ENCODE peak calls at places on chromosomes 6 and 20, in eight cellular contexts. One of them, this sample, is unnamed.

GRCh38 chr20:38997622-38998021 is 35.5 kb downstream of the DHX35 start:
- DNase-seq in endothelial cell: no peak
- DNase-seq in neural crest cell: no peak
- DNase-seq in BE2C: no peak
- DNase-seq in CD4-positive, alpha-beta T cell: no peak
- DNase-seq in Calu3: no peak
- DNase-seq in type B pancreatic cell: no peak
- DNase-seq in CD8-positive, alpha-beta T cell: peak
- DNase-seq in this sample: no peak

GRCh38 chr6:2430617-2431016 is 185.2 kb upstream of the GMDS start:
- DNase-seq in endothelial cell: no peak
- DNase-seq in neural crest cell: no peak
- DNase-seq in BE2C: no peak
- DNase-seq in CD4-positive, alpha-beta T cell: no peak
- DNase-seq in Calu3: no peak
- DNase-seq in type B pancreatic cell: no peak
- DNase-seq in CD8-positive, alpha-beta T cell: no peak
- DNase-seq in this sample: no peak

GRCh38 chr20:63230800-63231268 is 4.9 kb upstream of the BIRC7 start:
- DNase-seq in endothelial cell: peak
- DNase-seq in neural crest cell: peak
- DNase-seq in BE2C: peak
- DNase-seq in CD4-positive, alpha-beta T cell: no peak
- DNase-seq in Calu3: no peak
- DNase-seq in type B pancreatic cell: no peak
- DNase-seq in CD8-positive, alpha-beta T cell: peak
- DNase-seq in this sample: no peak

GRCh38 chr6:55511124-55511820 is 67.7 kb downstream of the HMGCLL1 start:
- DNase-seq in endothelial cell: no peak
- DNase-seq in neural crest cell: no peak
- DNase-seq in BE2C: no peak
- DNase-seq in CD4-positive, alpha-beta T cell: no peak
- DNase-seq in Calu3: no peak
- DNase-seq in type B pancreatic cell: no peak
- DNase-seq in CD8-positive, alpha-beta T cell: no peak
- DNase-seq in this sample: no peak

GRCh38 chr6:142839686-142840040 is 105.3 kb downstream of the HIVEP2 start:
- DNase-seq in endothelial cell: no peak
- DNase-seq in neural crest cell: no peak
- DNase-seq in BE2C: no peak
- DNase-seq in CD4-positive, alpha-beta T cell: no peak
- DNase-seq in Calu3: no peak
- DNase-seq in type B pancreatic cell: no peak
- DNase-seq in CD8-positive, alpha-beta T cell: no peak
- DNase-seq in this sample: no peak

GRCh38 chr6:145423936-145424335 is 311.4 kb downstream of the EPM2A start:
- DNase-seq in endothelial cell: no peak
- DNase-seq in neural crest cell: no peak
- DNase-seq in BE2C: no peak
- DNase-seq in CD4-positive, alpha-beta T cell: no peak
- DNase-seq in Calu3: peak
- DNase-seq in type B pancreatic cell: no peak
- DNase-seq in CD8-positive, alpha-beta T cell: no peak
- DNase-seq in this sample: no peak

GRCh38 chr20:3667434-3668037 is 4.3 kb upstream of the GFRA4 start:
- DNase-seq in endothelial cell: no peak
- DNase-seq in neural crest cell: no peak
- DNase-seq in BE2C: no peak
- DNase-seq in CD4-positive, alpha-beta T cell: no peak
- DNase-seq in Calu3: no peak
- DNase-seq in type B pancreatic cell: no peak
- DNase-seq in CD8-positive, alpha-beta T cell: no peak
- DNase-seq in this sample: no peak

GRCh38 chr6:150638765-150639164 is 39.1 kb downstream of the PLEKHG1 start:
- DNase-seq in endothelial cell: no peak
- DNase-seq in neural crest cell: no peak
- DNase-seq in BE2C: no peak
- DNase-seq in CD4-positive, alpha-beta T cell: no peak
- DNase-seq in Calu3: no peak
- DNase-seq in type B pancreatic cell: no peak
- DNase-seq in CD8-positive, alpha-beta T cell: no peak
- DNase-seq in this sample: no peak

GRCh38 chr6:133542056-133542821 is 301.1 kb downstream of the EYA4 start:
- DNase-seq in endothelial cell: no peak
- DNase-seq in neural crest cell: no peak
- DNase-seq in BE2C: no peak
- DNase-seq in CD4-positive, alpha-beta T cell: no peak
- DNase-seq in Calu3: no peak
- DNase-seq in type B pancreatic cell: no peak
- DNase-seq in CD8-positive, alpha-beta T cell: no peak
- DNase-seq in this sample: no peak

GRCh38 chr20:63458170-63459069 is 14.0 kb downstream of the KCNQ2 start:
- DNase-seq in endothelial cell: no peak
- DNase-seq in neural crest cell: no peak
- DNase-seq in BE2C: no peak
- DNase-seq in CD4-positive, alpha-beta T cell: no peak
- DNase-seq in Calu3: no peak
- DNase-seq in type B pancreatic cell: no peak
- DNase-seq in CD8-positive, alpha-beta T cell: no peak
- DNase-seq in this sample: no peak

GRCh38 chr6:23174781-23175361 is 605.5 kb downstream of the HDGFL1 start:
- DNase-seq in endothelial cell: no peak
- DNase-seq in neural crest cell: no peak
- DNase-seq in BE2C: no peak
- DNase-seq in CD4-positive, alpha-beta T cell: no peak
- DNase-seq in Calu3: no peak
- DNase-seq in type B pancreatic cell: no peak
- DNase-seq in CD8-positive, alpha-beta T cell: no peak
- DNase-seq in this sample: no peak

GRCh38 chr6:168165373-168165772 is 86.4 kb upstream of the FRMD1 start:
- DNase-seq in endothelial cell: no peak
- DNase-seq in neural crest cell: no peak
- DNase-seq in BE2C: no peak
- DNase-seq in CD4-positive, alpha-beta T cell: no peak
- DNase-seq in Calu3: no peak
- DNase-seq in type B pancreatic cell: no peak
- DNase-seq in CD8-positive, alpha-beta T cell: no peak
- DNase-seq in this sample: no peak

GRCh38 chr6:308307-308706 is 16.0 kb downstream of the DUSP22 start:
- DNase-seq in endothelial cell: no peak
- DNase-seq in neural crest cell: no peak
- DNase-seq in BE2C: no peak
- DNase-seq in CD4-positive, alpha-beta T cell: no peak
- DNase-seq in Calu3: no peak
- DNase-seq in type B pancreatic cell: no peak
- DNase-seq in CD8-positive, alpha-beta T cell: no peak
- DNase-seq in this sample: no peak

GRCh38 chr6:156396068-156396771 is 381.0 kb upstream of the ARID1B start:
- DNase-seq in endothelial cell: no peak
- DNase-seq in neural crest cell: no peak
- DNase-seq in BE2C: no peak
- DNase-seq in CD4-positive, alpha-beta T cell: no peak
- DNase-seq in Calu3: no peak
- DNase-seq in type B pancreatic cell: no peak
- DNase-seq in CD8-positive, alpha-beta T cell: peak
- DNase-seq in this sample: no peak

GRCh38 chr6:81241717-81242116 is 510.8 kb downstream of the TENT5A start:
- DNase-seq in endothelial cell: no peak
- DNase-seq in neural crest cell: no peak
- DNase-seq in BE2C: no peak
- DNase-seq in CD4-positive, alpha-beta T cell: no peak
- DNase-seq in Calu3: no peak
- DNase-seq in type B pancreatic cell: no peak
- DNase-seq in CD8-positive, alpha-beta T cell: no peak
- DNase-seq in this sample: no peak

DNA sequence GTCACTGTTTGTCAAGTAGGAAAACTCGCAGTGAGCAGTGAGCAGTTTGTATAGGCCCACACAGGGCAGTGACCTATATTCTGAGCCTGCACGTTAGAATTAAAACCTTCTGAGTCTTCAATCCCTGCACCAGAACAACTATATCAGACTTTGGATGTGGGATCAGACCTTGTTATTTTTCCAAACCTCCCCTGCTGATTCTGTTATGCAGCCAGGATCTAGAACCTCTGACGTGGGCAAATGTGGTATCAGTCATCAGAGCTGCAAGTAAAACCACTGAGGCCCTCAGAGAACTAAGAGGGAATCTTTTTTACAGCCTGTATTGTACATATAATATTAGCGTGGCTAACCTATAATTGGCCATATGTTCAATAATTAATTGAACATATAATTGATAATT is 32.0 kb upstream of the AKAP7 start:
- DNase-seq in endothelial cell: no peak
- DNase-seq in neural crest cell: no peak
- DNase-seq in BE2C: no peak
- DNase-seq in CD4-positive, alpha-beta T cell: no peak
- DNase-seq in Calu3: no peak
- DNase-seq in type B pancreatic cell: no peak
- DNase-seq in CD8-positive, alpha-beta T cell: no peak
- DNase-seq in this sample: no peak
- TF ChIP-seq CTCF in endothelial cell: no peak
- TF ChIP-seq CTCF in neural crest cell: no peak
- TF ChIP-seq CTCF in BE2C: no peak
- TF ChIP-seq CTCF in CD4-positive, alpha-beta T cell: no peak
- TF ChIP-seq CTCF in Calu3: no peak
- TF ChIP-seq CTCF in type B pancreatic cell: no peak
- TF ChIP-seq CTCF in CD8-positive, alpha-beta T cell: no peak
- TF ChIP-seq CTCF in this sample: no peak

GRCh38 chr20:4854502-4854901 is 132.8 kb downstream of the PRND start:
- DNase-seq in endothelial cell: no peak
- DNase-seq in neural crest cell: no peak
- DNase-seq in BE2C: no peak
- DNase-seq in CD4-positive, alpha-beta T cell: no peak
- DNase-seq in Calu3: no peak
- DNase-seq in type B pancreatic cell: no peak
- DNase-seq in CD8-positive, alpha-beta T cell: no peak
- DNase-seq in this sample: no peak
- TF ChIP-seq CTCF in endothelial cell: no peak
- TF ChIP-seq CTCF in neural crest cell: no peak
- TF ChIP-seq CTCF in BE2C: no peak
- TF ChIP-seq CTCF in CD4-positive, alpha-beta T cell: no peak
- TF ChIP-seq CTCF in Calu3: no peak
- TF ChIP-seq CTCF in type B pancreatic cell: no peak
- TF ChIP-seq CTCF in CD8-positive, alpha-beta T cell: no peak
- TF ChIP-seq CTCF in this sample: no peak

GRCh38 chr6:96381246-96381645 is 140.4 kb upstream of the UFL1 start:
- DNase-seq in endothelial cell: no peak
- DNase-seq in neural crest cell: no peak
- DNase-seq in BE2C: no peak
- DNase-seq in CD4-positive, alpha-beta T cell: no peak
- DNase-seq in Calu3: no peak
- DNase-seq in type B pancreatic cell: no peak
- DNase-seq in CD8-positive, alpha-beta T cell: no peak
- DNase-seq in this sample: no peak
- TF ChIP-seq CTCF in endothelial cell: no peak
- TF ChIP-seq CTCF in neural crest cell: no peak
- TF ChIP-seq CTCF in BE2C: no peak
- TF ChIP-seq CTCF in CD4-positive, alpha-beta T cell: no peak
- TF ChIP-seq CTCF in Calu3: no peak
- TF ChIP-seq CTCF in type B pancreatic cell: no peak
- TF ChIP-seq CTCF in CD8-positive, alpha-beta T cell: no peak
- TF ChIP-seq CTCF in this sample: no peak

DNA sequence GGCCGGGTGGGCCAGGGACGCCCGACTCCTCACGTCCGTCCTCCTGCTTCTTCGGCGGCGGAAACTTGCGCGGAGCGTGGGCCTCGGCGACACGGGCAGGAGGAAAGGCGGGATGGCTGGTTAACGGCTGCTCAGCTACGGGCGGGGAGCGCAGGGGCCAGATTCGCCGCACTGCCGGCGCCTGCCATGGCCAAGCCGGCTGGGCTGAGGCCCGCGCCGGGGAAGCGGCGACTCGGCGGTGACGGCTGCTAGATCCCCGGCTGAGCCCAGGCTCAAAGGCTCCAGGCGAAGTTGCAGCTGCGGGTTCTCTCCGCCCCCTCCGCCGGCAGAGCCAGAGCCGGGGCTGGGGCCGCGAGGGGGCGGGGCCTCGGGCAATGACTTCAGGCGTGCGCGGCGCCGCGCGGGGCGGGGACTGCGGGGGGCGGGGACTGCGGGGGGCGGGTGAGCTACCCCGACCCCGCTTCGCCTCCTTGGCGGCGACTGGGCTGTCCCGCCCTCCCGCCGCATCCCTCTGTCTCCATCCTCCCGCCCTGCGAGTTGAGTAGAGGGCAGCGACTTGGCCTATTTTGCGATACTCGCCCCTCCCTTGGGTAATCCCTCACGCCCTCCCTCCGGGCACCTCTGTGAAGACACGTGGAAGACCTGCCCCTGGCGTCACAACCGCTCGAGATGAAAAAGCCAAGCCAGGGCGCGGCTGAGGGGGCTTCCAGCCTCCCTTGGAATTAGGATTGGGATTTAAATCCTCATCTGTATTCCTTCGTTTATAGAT is at the start of gene CEP85L:
- DNase-seq in endothelial cell: peak
- DNase-seq in neural crest cell: peak
- DNase-seq in BE2C: peak
- DNase-seq in CD4-positive, alpha-beta T cell: peak
- DNase-seq in Calu3: peak
- DNase-seq in type B pancreatic cell: peak
- DNase-seq in CD8-positive, alpha-beta T cell: peak
- DNase-seq in this sample: peak
- TF ChIP-seq CTCF in endothelial cell: no peak
- TF ChIP-seq CTCF in neural crest cell: no peak
- TF ChIP-seq CTCF in BE2C: no peak
- TF ChIP-seq CTCF in CD4-positive, alpha-beta T cell: no peak
- TF ChIP-seq CTCF in Calu3: no peak
- TF ChIP-seq CTCF in type B pancreatic cell: peak
- TF ChIP-seq CTCF in CD8-positive, alpha-beta T cell: no peak
- TF ChIP-seq CTCF in this sample: no peak

This sample was measured in D721Med.